ENCODE peak calls at places on chromosomes 5 and 9, in ten cellular contexts. J, Q, D, O, N, M, U, S, L and E are unnamed samples.
A peak's percentile ranks its signal among the peaks of the same experiment; 100 is the strongest.

GRCh38 chr5:67437905-67438845 is 241.6 kb upstream of the CD180 start:
- DNase-seq in J (no peak), Q (no peak), D (no peak), O (peak; percentile 38), N (peak; percentile 68), M (no peak), U (no peak), S (no peak), L (no peak), E (no peak)

GRCh38 chr5:73122875-73123810 is 2.8 kb downstream of the TMEM171 start:
- DNase-seq in J (peak; percentile 44), Q (no peak), D (no peak), O (peak; percentile 94), N (peak; percentile 83), M (no peak), U (no peak), S (no peak), L (no peak), E (peak; percentile 55)

GRCh38 chr5:154287136-154287535 is 96.6 kb downstream of the GALNT10 start:
- DNase-seq in J (peak; percentile 63), Q (no peak), D (peak; percentile 69), O (peak; percentile 89), N (peak; percentile 88), M (peak; percentile 57), U (no peak), S (no peak), L (no peak), E (no peak)

GRCh38 chr9:133273098-133273497 is 1.9 kb downstream of the ABO start:
- DNase-seq in J (no peak), Q (no peak), D (no peak), O (no peak), N (no peak), M (no peak), U (peak; percentile 28), S (no peak), L (no peak), E (no peak)

GRCh38 chr5:116815081-116815480 is 240.5 kb upstream of the SEMA6A start:
- DNase-seq in J (no peak), Q (no peak), D (no peak), O (no peak), N (no peak), M (no peak), U (no peak), S (no peak), L (no peak), E (no peak)

GRCh38 chr5:140103154-140103553 is 10.8 kb upstream of the PURA start:
- DNase-seq in J (no peak), Q (no peak), D (no peak), O (no peak), N (no peak), M (no peak), U (no peak), S (no peak), L (no peak), E (no peak)

GRCh38 chr5:143882520-143882919 is 70.6 kb downstream of the HMHB1 start:
- DNase-seq in J (no peak), Q (no peak), D (no peak), O (peak; percentile 72), N (peak; percentile 37), M (no peak), U (no peak), S (no peak), L (no peak), E (no peak)

GRCh38 chr5:53418409-53418808 is 62.0 kb upstream of the FST start:
- DNase-seq in J (no peak), Q (no peak), D (no peak), O (peak; percentile 45), N (peak; percentile 32), M (no peak), U (no peak), S (no peak), L (no peak), E (no peak)

GRCh38 chr9:135887021-135887507 is 20.3 kb downstream of the CAMSAP1 start:
- DNase-seq in J (no peak), Q (no peak), D (no peak), O (no peak), N (no peak), M (peak; percentile 55), U (peak; percentile 95), S (no peak), L (peak; percentile 66), E (no peak)

GRCh38 chr9:69174645-69175487 is 789 bp downstream of the TJP2 start:
- DNase-seq in J (peak; percentile 94), Q (peak; percentile 57), D (peak; percentile 76), O (peak; percentile 96), N (peak; percentile 93), M (no peak), U (peak; percentile 72), S (peak; percentile 74), L (peak; percentile 41), E (peak; percentile 87)

DNA sequence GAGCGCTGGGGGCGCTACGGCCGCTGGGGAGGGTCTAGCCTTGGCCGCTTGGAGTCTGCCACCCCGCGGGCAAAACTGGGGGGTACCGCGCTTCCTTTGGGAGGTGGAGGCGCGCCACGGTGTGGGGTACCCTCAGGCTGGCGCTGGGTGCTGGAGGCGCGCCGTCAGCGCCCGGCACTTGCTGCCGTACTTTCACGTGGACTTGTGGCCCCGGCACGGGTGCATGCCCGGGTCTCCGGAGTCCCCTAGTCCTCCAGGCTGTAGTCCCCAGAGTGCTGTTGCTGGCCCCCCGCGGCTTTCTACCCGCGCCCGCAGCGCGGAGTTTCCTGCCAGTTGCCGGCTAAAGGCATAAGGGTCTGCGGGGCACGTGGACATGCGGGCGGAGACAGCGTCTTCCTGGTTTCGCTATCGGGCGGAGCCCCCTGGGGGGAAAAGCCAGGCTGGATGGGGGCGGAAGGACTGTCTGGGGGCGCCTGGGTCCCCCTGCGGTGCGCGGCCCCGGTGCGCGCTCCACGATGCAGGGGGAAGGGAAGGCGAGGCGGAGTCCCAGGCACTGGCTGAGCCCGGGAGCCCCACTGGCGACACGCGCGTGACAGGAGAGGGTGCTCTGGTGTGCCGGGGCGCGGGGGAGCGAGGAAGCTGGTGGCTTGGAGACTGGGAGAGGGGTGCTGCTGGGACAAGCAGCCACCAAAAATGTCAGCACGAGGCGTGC is 666 bp downstream of the PPARGC1B start:
- DNase-seq in J (no peak), Q (no peak), D (no peak), O (no peak), N (peak; percentile 30), M (peak; percentile 75), U (no peak), S (peak; percentile 41), L (peak; percentile 75), E (no peak)
- TF ChIP-seq CTCF in J (no peak), Q (no peak), D (no peak), O (no peak), N (no peak), M (no peak), U (no peak), S (no peak), L (peak; percentile 8), E (no peak)

DNA sequence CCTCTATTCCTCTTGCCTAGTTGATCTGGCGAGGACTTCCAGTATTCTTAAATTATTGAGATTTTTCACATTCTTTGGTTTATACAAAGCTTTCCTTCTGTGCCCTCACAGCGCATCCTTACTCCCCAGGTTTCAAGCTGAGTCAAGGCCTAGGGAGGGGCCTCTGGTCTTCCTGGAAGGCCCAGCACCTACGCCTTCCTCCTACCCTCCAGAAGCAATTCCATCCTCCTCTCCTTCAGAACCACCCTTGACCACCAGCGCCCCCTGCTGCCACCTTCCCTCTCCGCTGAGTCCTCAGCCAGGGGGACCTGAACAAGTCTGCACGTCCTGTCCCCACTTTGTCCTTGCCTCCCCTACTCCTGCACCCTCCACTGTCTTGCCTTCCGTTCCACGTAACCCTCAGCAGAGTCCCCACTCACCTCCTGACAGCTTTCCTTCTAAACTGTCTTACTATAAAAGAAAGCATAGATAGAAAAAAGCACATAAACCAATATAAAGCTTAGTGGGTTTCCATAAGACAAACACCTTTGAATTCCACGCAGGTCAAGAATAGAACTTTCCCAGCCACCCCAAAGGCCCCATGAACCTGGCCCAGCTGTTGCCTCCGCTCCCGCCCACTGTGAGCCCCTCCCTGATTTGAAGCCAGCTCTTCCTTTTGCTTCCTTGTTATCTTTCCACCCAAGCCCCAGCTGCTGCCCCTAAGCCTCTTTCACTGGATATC is 63.0 kb upstream of the CTSL start:
- DNase-seq in J (no peak), Q (peak; percentile 81), D (no peak), O (peak; percentile 74), N (peak; percentile 85), M (peak; percentile 81), U (peak; percentile 84), S (peak; percentile 73), L (peak; percentile 73), E (peak; percentile 34)
- TF ChIP-seq CTCF in J (peak; percentile 93), Q (peak; percentile 39), D (peak; percentile 91), O (peak; percentile 86), N (peak; percentile 90), M (peak; percentile 74), U (peak; percentile 65), S (peak; percentile 60), L (peak; percentile 74), E (peak; percentile 95)

DNA sequence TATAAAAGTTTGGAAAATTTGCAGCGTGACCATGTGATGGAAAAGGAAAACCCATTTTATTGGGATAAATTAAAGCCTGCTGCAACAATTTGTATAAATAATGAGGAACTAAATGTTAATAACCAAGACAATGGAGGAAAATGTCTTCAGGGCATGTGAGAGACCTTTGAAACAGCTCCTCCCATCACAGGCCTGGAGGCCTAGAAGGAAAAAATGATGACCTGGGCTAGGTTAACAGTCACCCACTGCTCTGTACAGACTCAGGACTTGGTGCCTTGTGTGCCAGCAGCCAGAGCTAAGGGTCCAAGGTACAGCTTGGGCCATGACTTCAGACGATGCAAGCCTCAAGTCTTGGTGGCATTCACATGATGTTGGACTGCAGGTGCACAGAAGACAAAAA is 22.0 kb upstream of the UGT3A1 start:
- DNase-seq in J (no peak), Q (no peak), D (no peak), O (no peak), N (no peak), M (no peak), U (no peak), S (no peak), L (no peak), E (no peak)
- TF ChIP-seq CTCF in J (no peak), Q (no peak), D (no peak), O (no peak), N (no peak), M (no peak), U (no peak), S (no peak), L (no peak), E (no peak)

GRCh38 chr5:178232920-178233429 is 373 bp upstream of the PHYKPL start:
- DNase-seq in J (no peak), Q (no peak), D (no peak), O (no peak), N (no peak), M (peak; percentile 36), U (peak; percentile 53), S (no peak), L (peak; percentile 22), E (no peak)

GRCh38 chr5:178234121-178234752 is 1.6 kb upstream of the PHYKPL start:
- DNase-seq in J (no peak), Q (no peak), D (no peak), O (no peak), N (no peak), M (no peak), U (peak; percentile 55), S (no peak), L (peak; percentile 21), E (no peak)

GRCh38 chr5:178231736-178232123 is 872 bp downstream of the PHYKPL start:
- DNase-seq in J (no peak), Q (no peak), D (no peak), O (no peak), N (no peak), M (no peak), U (no peak), S (no peak), L (no peak), E (no peak)

GRCh38 chr5:178230879-178231735 is 1.5 kb downstream of the PHYKPL start:
- DNase-seq in J (no peak), Q (peak; percentile 33), D (no peak), O (peak; percentile 64), N (peak; percentile 48), M (peak; percentile 28), U (peak; percentile 91), S (peak; percentile 31), L (peak; percentile 64), E (no peak)

GRCh38 chr5:178232124-178232919 is at the start of gene PHYKPL:
- DNase-seq in J (no peak), Q (peak; percentile 41), D (no peak), O (peak; percentile 61), N (peak; percentile 82), M (peak; percentile 87), U (peak; percentile 85), S (peak; percentile 75), L (peak; percentile 86), E (peak; percentile 44)
- TF ChIP-seq CTCF in J (peak; percentile 15), Q (no peak), D (no peak), O (peak; percentile 7), N (peak; percentile 11), M (no peak), U (no peak), S (no peak), L (no peak), E (peak; percentile 3)